ENCODE peak calls at places on chromosomes 3 and 15, in four cellular contexts. One of them, this sample, is unnamed.
A peak's percentile ranks its signal among the peaks of the same experiment; 100 is the strongest.

GRCh38 chr15:89630974-89631901 is 24.0 kb downstream of the KIF7 start:
- DNase-seq in GM23248: no peak
- DNase-seq in hippocampal formation: no peak
- DNase-seq in non-pigmented ciliary epithelial cell: no peak
- DNase-seq in this sample: no peak

GRCh38 chr3:29759443-29760033 is 478.7 kb downstream of the RBMS3 start:
- DNase-seq in GM23248: peak; percentile 70
- DNase-seq in hippocampal formation: no peak
- DNase-seq in non-pigmented ciliary epithelial cell: no peak
- DNase-seq in this sample: no peak

GRCh38 chr3:54649551-54649950 is 278.3 kb downstream of the LRTM1 start:
- DNase-seq in GM23248: no peak
- DNase-seq in hippocampal formation: no peak
- DNase-seq in non-pigmented ciliary epithelial cell: no peak
- DNase-seq in this sample: no peak

GRCh38 chr15:69951511-69952209 is 146.1 kb downstream of the TLE3 start:
- DNase-seq in GM23248: peak; percentile 24
- DNase-seq in hippocampal formation: no peak
- DNase-seq in non-pigmented ciliary epithelial cell: no peak
- DNase-seq in this sample: no peak

GRCh38 chr3:30658328-30659052 is 52.1 kb downstream of the TGFBR2 start:
- DNase-seq in GM23248: peak; percentile 81
- DNase-seq in hippocampal formation: no peak
- DNase-seq in non-pigmented ciliary epithelial cell: no peak
- DNase-seq in this sample: peak; percentile 78

GRCh38 chr3:172209333-172210321 is 170.2 kb downstream of the FNDC3B start:
- DNase-seq in GM23248: no peak
- DNase-seq in hippocampal formation: peak; percentile 14
- DNase-seq in non-pigmented ciliary epithelial cell: no peak
- DNase-seq in this sample: no peak

GRCh38 chr3:161914703-161915102 is 418.1 kb downstream of the OTOL1 start:
- DNase-seq in GM23248: peak; percentile 68
- DNase-seq in hippocampal formation: peak; percentile 57
- DNase-seq in non-pigmented ciliary epithelial cell: peak; percentile 79
- DNase-seq in this sample: no peak

GRCh38 chr3:128875556-128876120 is 3.8 kb upstream of the ACAD9 start:
- DNase-seq in GM23248: peak; percentile 43
- DNase-seq in hippocampal formation: peak; percentile 32
- DNase-seq in non-pigmented ciliary epithelial cell: no peak
- DNase-seq in this sample: peak; percentile 61

GRCh38 chr3:119643528-119643927 is 16.9 kb downstream of the POPDC2 start:
- DNase-seq in GM23248: peak; percentile 90
- DNase-seq in hippocampal formation: no peak
- DNase-seq in non-pigmented ciliary epithelial cell: peak; percentile 68
- DNase-seq in this sample: no peak

GRCh38 chr3:170309044-170309443 is 48.5 kb upstream of the SKIL start:
- DNase-seq in GM23248: peak; percentile 32
- DNase-seq in hippocampal formation: no peak
- DNase-seq in non-pigmented ciliary epithelial cell: no peak
- DNase-seq in this sample: no peak

GRCh38 chr3:188546835-188547670 is 393.1 kb downstream of the LPP start:
- DNase-seq in GM23248: peak; percentile 29
- DNase-seq in hippocampal formation: no peak
- DNase-seq in non-pigmented ciliary epithelial cell: peak; percentile 70
- DNase-seq in this sample: no peak

GRCh38 chr3:173502983-173503568 is 105.5 kb downstream of the NLGN1 start:
- DNase-seq in GM23248: peak; percentile 49
- DNase-seq in hippocampal formation: no peak
- DNase-seq in non-pigmented ciliary epithelial cell: peak; percentile 37
- DNase-seq in this sample: no peak

GRCh38 chr3:152754303-152754702 is 80.6 kb upstream of the P2RY1 start:
- DNase-seq in GM23248: no peak
- DNase-seq in hippocampal formation: no peak
- DNase-seq in non-pigmented ciliary epithelial cell: no peak
- DNase-seq in this sample: no peak

GRCh38 chr3:98613616-98614015 is 20.2 kb upstream of the CPOX start:
- DNase-seq in GM23248: no peak
- DNase-seq in hippocampal formation: no peak
- DNase-seq in non-pigmented ciliary epithelial cell: peak; percentile 31
- DNase-seq in this sample: no peak

GRCh38 chr3:127484601-127485388 is 105.7 kb downstream of the TPRA1 start:
- DNase-seq in GM23248: peak; percentile 58
- DNase-seq in hippocampal formation: no peak
- DNase-seq in non-pigmented ciliary epithelial cell: no peak
- DNase-seq in this sample: no peak

This sample was measured in AML-193.